ENCODE peak calls at places on chromosomes 16 and 17, in six cellular contexts. Y is stimulated activated CD4-positive, alpha-beta T cell treated with anti-CD3 and anti-CD28 coated beads, Interleukin-4, amount 100 ng/mL, for 1 hour; R is activated CD4-positive, alpha-beta T cell treated with anti-CD3 and anti-CD28 coated beads, Interleukin-2, amount 50 U/mL, for 24 hours; P is astrocyte of the spinal cord; D is CD8-positive, alpha-beta T cell; J is ACHN. U is an unnamed sample.

GRCh38 chr16:83814654-83814985 is 6.8 kb downstream of the HSBP1 start:
- DNase-seq in Y (no peak), R (no peak), P (no peak), D (no peak), J (no peak), U (no peak)

GRCh38 chr16:35102780-35103403 is 1643.5 kb downstream of the TP53TG3F start:
- DNase-seq in Y (no peak), R (no peak), P (no peak), D (no peak), J (peak; percentile 61), U (no peak)

GRCh38 chr17:82003411-82004381 is 19.0 kb downstream of the CENPX start:
- DNase-seq in Y (peak; percentile 38), R (no peak), P (peak; percentile 97), D (no peak), J (peak; percentile 95), U (peak; percentile 87)

GRCh38 chr17:29567362-29568330 is 809 bp upstream of the ABHD15 start:
- DNase-seq in Y (peak; percentile 77), R (peak; percentile 47), P (peak; percentile 44), D (peak; percentile 72), J (peak; percentile 69), U (peak; percentile 51)

GRCh38 chr17:34781571-34782108 is 179.6 kb downstream of the CCT6B start:
- DNase-seq in Y (no peak), R (no peak), P (no peak), D (no peak), J (no peak), U (no peak)

GRCh38 chr16:87968541-87968940 is 17.3 kb downstream of the BANP start:
- DNase-seq in Y (no peak), R (no peak), P (peak; percentile 49), D (no peak), J (no peak), U (no peak)

GRCh38 chr17:73767696-73768095 is 123.5 kb upstream of the SDK2 start:
- DNase-seq in Y (no peak), R (no peak), P (no peak), D (no peak), J (no peak), U (no peak)

GRCh38 chr17:35841505-35841904 is 27.2 kb downstream of the HEATR9 start:
- DNase-seq in Y (no peak), R (no peak), P (peak; percentile 25), D (no peak), J (peak; percentile 27), U (no peak)

GRCh38 chr16:11781773-11782172 is 15.3 kb downstream of the ZC3H7A start:
- DNase-seq in Y (no peak), R (no peak), P (no peak), D (no peak), J (no peak), U (no peak)

GRCh38 chr17:72775914-72776313 is 316.6 kb downstream of the SLC39A11 start:
- DNase-seq in Y (no peak), R (no peak), P (no peak), D (no peak), J (no peak), U (no peak)

GRCh38 chr17:57962441-57963148 is 7.4 kb upstream of the CUEDC1 start:
- DNase-seq in Y (no peak), R (no peak), P (no peak), D (no peak), J (no peak), U (no peak)

GRCh38 chr16:88510091-88510719 is 57.1 kb downstream of the ZFPM1 start:
- DNase-seq in Y (no peak), R (no peak), P (no peak), D (no peak), J (no peak), U (no peak)

GRCh38 chr17:40458001-40458791 is 14.9 kb downstream of the IGFBP4 start:
- DNase-seq in Y (no peak), R (no peak), P (peak; percentile 76), D (no peak), J (no peak), U (peak; percentile 63)

GRCh38 chr17:40547079-40547784 is 18.0 kb downstream of the CCR7 start:
- DNase-seq in Y (peak; percentile 53), R (no peak), P (peak; percentile 26), D (peak; percentile 70), J (no peak), U (peak; percentile 22)

GRCh38 chr17:65931246-65932149 is 260.4 kb downstream of the CEP112 start:
- DNase-seq in Y (no peak), R (no peak), P (peak; percentile 26), D (no peak), J (no peak), U (no peak)

GRCh38 chr16:49350265-49351103 is 23.1 kb upstream of the C16orf78 start:
- DNase-seq in Y (peak; percentile 49), R (peak; percentile 16), P (peak; percentile 20), D (peak; percentile 7), J (peak; percentile 65), U (peak; percentile 37)

GRCh38 chr17:74757502-74757901 is 9.1 kb downstream of the NHERF1 start:
- DNase-seq in Y (no peak), R (no peak), P (no peak), D (no peak), J (no peak), U (no peak)

GRCh38 chr17:76721463-76721862 is 4.9 kb downstream of the JMJD6 start:
- DNase-seq in Y (no peak), R (no peak), P (no peak), D (no peak), J (no peak), U (no peak)

GRCh38 chr17:37824534-37825485 is 80.0 kb upstream of the HNF1B start:
- DNase-seq in Y (no peak), R (no peak), P (peak; percentile 85), D (no peak), J (peak; percentile 98), U (no peak)

U was measured in uterus.